ENCODE peak calls at places on chromosomes 1 and 21, in five cellular contexts. P, G, E, D and Y are unnamed samples.

GRCh38 chr1:116764466-116764896 is 10.3 kb downstream of the CD2 start:
- DNase-seq in P (no peak), G (no peak), E (no peak), D (no peak), Y (no peak)

GRCh38 chr21:36097427-36098230 is 27.8 kb downstream of the CBR1 start:
- DNase-seq in P (no peak), G (no peak), E (no peak), D (no peak), Y (no peak)

GRCh38 chr1:246372502-246372901 is 134.6 kb downstream of the SMYD3 start:
- DNase-seq in P (no peak), G (no peak), E (no peak), D (no peak), Y (no peak)

GRCh38 chr1:61921435-61921834 is 179.2 kb downstream of the PATJ start:
- DNase-seq in P (no peak), G (no peak), E (no peak), D (no peak), Y (no peak)

GRCh38 chr1:41739061-41739955 is 179.4 kb downstream of the HIVEP3 start:
- DNase-seq in P (peak; percentile 70), G (no peak), E (peak; percentile 81), D (no peak), Y (peak; percentile 71)

GRCh38 chr1:9529190-9529589 is 10.1 kb upstream of the SLC25A33 start:
- DNase-seq in P (no peak), G (no peak), E (peak; percentile 54), D (peak; percentile 32), Y (no peak)

GRCh38 chr1:180290265-180291001 is 60.4 kb downstream of the LHX4 start:
- DNase-seq in P (no peak), G (no peak), E (no peak), D (no peak), Y (no peak)

GRCh38 chr1:233367057-233367759 is 39.7 kb downstream of the MAP3K21 start:
- DNase-seq in P (no peak), G (no peak), E (no peak), D (no peak), Y (no peak)

GRCh38 chr1:36804669-36805314 is 229.5 kb downstream of the GRIK3 start:
- DNase-seq in P (no peak), G (no peak), E (no peak), D (no peak), Y (no peak)

GRCh38 chr1:158732524-158732923 is 12.0 kb upstream of the OR6K3 start:
- DNase-seq in P (no peak), G (no peak), E (no peak), D (no peak), Y (no peak)

GRCh38 chr1:64967381-64967780 is 1.0 kb upstream of the JAK1 start:
- DNase-seq in P (no peak), G (no peak), E (no peak), D (no peak), Y (no peak)

GRCh38 chr1:57782357-57782756 is 358.5 kb upstream of the DAB1 start:
- DNase-seq in P (no peak), G (no peak), E (no peak), D (no peak), Y (no peak)

GRCh38 chr1:41639332-41639936 is 155.0 kb upstream of the EDN2 start:
- DNase-seq in P (no peak), G (peak; percentile 37), E (peak; percentile 85), D (peak; percentile 40), Y (no peak)

GRCh38 chr1:15134285-15134684 is 19.3 kb upstream of the TMEM51 start:
- DNase-seq in P (no peak), G (no peak), E (no peak), D (no peak), Y (no peak)

GRCh38 chr1:202648822-202649221 is 61.4 kb downstream of the SYT2 start:
- DNase-seq in P (no peak), G (no peak), E (no peak), D (no peak), Y (no peak)

GRCh38 chr1:9942399-9942938 is 722 bp downstream of the LZIC start:
- DNase-seq in P (peak; percentile 34), G (peak; percentile 19), E (peak; percentile 69), D (no peak), Y (no peak)

GRCh38 chr1:64171797-64172281 is 31.6 kb upstream of the UBE2U start:
- DNase-seq in P (no peak), G (no peak), E (peak; percentile 35), D (no peak), Y (no peak)

GRCh38 chr1:88013485-88013884 is 670.6 kb upstream of the PKN2 start:
- DNase-seq in P (no peak), G (no peak), E (no peak), D (no peak), Y (no peak)

GRCh38 chr21:44510508-44511218 is 29.3 kb downstream of the KRTAP10-1 start:
- DNase-seq in P (no peak), G (no peak), E (peak; percentile 46), D (no peak), Y (no peak)

GRCh38 chr1:158035976-158036583 is 42.6 kb downstream of the KIRREL1 start:
- DNase-seq in P (peak; percentile 49), G (no peak), E (peak; percentile 49), D (no peak), Y (no peak)

GRCh38 chr1:35925741-35926140 is 5.2 kb upstream of the AGO3 start:
- DNase-seq in P (peak; percentile 60), G (peak; percentile 45), E (peak; percentile 29), D (no peak), Y (no peak)

GRCh38 chr1:3339856-3340255 is 114.6 kb upstream of the ARHGEF16 start:
- DNase-seq in P (no peak), G (no peak), E (no peak), D (no peak), Y (no peak)

GRCh38 chr1:201826830-201827229 is 2.1 kb upstream of the IPO9 start:
- DNase-seq in P (peak; percentile 8), G (no peak), E (no peak), D (no peak), Y (no peak)

GRCh38 chr1:111907321-111907720 is 82.1 kb downstream of the KCND3 start:
- DNase-seq in P (no peak), G (no peak), E (no peak), D (no peak), Y (no peak)

GRCh38 chr21:38352536-38353219 is 95.9 kb downstream of the KCNJ15 start:
- DNase-seq in P (peak; percentile 48), G (peak; percentile 32), E (peak; percentile 79), D (peak; percentile 33), Y (no peak)

GRCh38 chr1:86741947-86742572 is 37.7 kb downstream of the SH3GLB1 start:
- DNase-seq in P (peak; percentile 33), G (no peak), E (no peak), D (no peak), Y (no peak)

GRCh38 chr1:41446851-41447610 is 37.5 kb downstream of the EDN2 start:
- DNase-seq in P (no peak), G (no peak), E (no peak), D (no peak), Y (no peak)